ENCODE peak calls at places on chromosomes 11 and 22, in eight cellular contexts. J is GM12878, C is K562, R is HepG2, K is endothelial cell of umbilical vein, L is SK-N-SH, B is HCT116, I is H1. F is an unnamed sample.

GRCh38 chr11:104191124-104191523 is 27.2 kb upstream of the PDGFD start:
- DNase-seq in J (no peak), L (no peak), I (no peak), R (no peak), B (no peak), C (no peak), K (no peak), F (no peak)

GRCh38 chr11:13487661-13488030 is 8.2 kb downstream of the PTH start:
- DNase-seq in L (no peak), K (peak; percentile 16), B (peak; percentile 8), J (no peak), C (peak; percentile 52), I (no peak), R (peak; percentile 77), F (no peak)

GRCh38 chr11:75308986-75309385 is 42.5 kb downstream of the ARRB1 start:
- DNase-seq in R (no peak), C (no peak), K (no peak), I (no peak), B (no peak), J (no peak), L (no peak), F (no peak)

GRCh38 chr22:42716649-42717127 is 4.0 kb downstream of the A4GALT start:
- DNase-seq in R (no peak), J (peak; percentile 68), L (no peak), K (no peak), B (no peak), C (no peak), I (no peak), F (no peak)

GRCh38 chr11:74815966-74816365 is 67.3 kb downstream of the RNF169 start:
- DNase-seq in L (no peak), C (no peak), J (no peak), I (no peak), R (no peak), K (peak; percentile 57), B (no peak), F (no peak)

GRCh38 chr11:9861860-9862725 is 198.2 kb downstream of the SWAP70 start:
- DNase-seq in R (peak; percentile 64), I (no peak), K (peak; percentile 74), B (peak; percentile 31), L (peak; percentile 52), J (peak; percentile 31), C (peak; percentile 79), F (no peak)

GRCh38 chr22:42648368-42649260 is 578 bp downstream of the CYB5R3 start:
- DNase-seq in J (no peak), I (no peak), C (peak; percentile 56), K (peak; percentile 51), B (no peak), L (no peak), R (peak; percentile 82), F (no peak)

GRCh38 chr22:49449811-49450386 is 377.8 kb downstream of the BRD1 start:
- DNase-seq in R (no peak), J (no peak), I (no peak), C (no peak), K (no peak), B (no peak), L (no peak), F (no peak)

GRCh38 chr11:35477871-35478270 is 47.5 kb downstream of the PAMR1 start:
- DNase-seq in R (no peak), L (no peak), B (no peak), I (no peak), J (no peak), K (no peak), C (no peak), F (no peak)

GRCh38 chr22:20181194-20181931 is 30.5 kb upstream of the CCDC188 start:
- DNase-seq in B (no peak), C (no peak), K (no peak), R (no peak), I (no peak), J (no peak), L (no peak), F (no peak)

GRCh38 chr11:93073026-93073425 is 103.6 kb downstream of the MTNR1B start:
- DNase-seq in J (no peak), C (no peak), B (no peak), L (no peak), I (no peak), R (no peak), K (no peak), F (no peak)

GRCh38 chr22:42611076-42611475 is 3.6 kb downstream of the POLDIP3 start:
- DNase-seq in J (no peak), I (no peak), K (no peak), B (no peak), R (no peak), C (no peak), L (no peak), F (no peak)

GRCh38 chr11:61472868-61473267 is 35.7 kb upstream of the LRRC10B start:
- DNase-seq in C (no peak), L (no peak), B (no peak), R (no peak), K (no peak), J (no peak), I (no peak), F (no peak)

GRCh38 chr11:46335858-46336600 is 11.2 kb upstream of the DGKZ start:
- DNase-seq in C (no peak), I (no peak), R (no peak), B (no peak), L (no peak), K (no peak), J (no peak), F (no peak)

GRCh38 chr11:27757953-27758352 is 57.7 kb upstream of the BDNF start:
- DNase-seq in K (no peak), C (no peak), B (no peak), L (no peak), R (no peak), J (no peak), I (no peak), F (no peak)

GRCh38 chr22:50684986-50685385 is 12.4 kb downstream of the SHANK3 start:
- DNase-seq in R (no peak), K (peak; percentile 36), I (no peak), C (no peak), L (peak; percentile 13), B (no peak), J (no peak), F (no peak)

GRCh38 chr11:90738799-90739198 is 516.0 kb upstream of the CHORDC1 start:
- DNase-seq in B (no peak), I (no peak), C (no peak), R (no peak), K (no peak), L (no peak), J (no peak), F (no peak)

DNA sequence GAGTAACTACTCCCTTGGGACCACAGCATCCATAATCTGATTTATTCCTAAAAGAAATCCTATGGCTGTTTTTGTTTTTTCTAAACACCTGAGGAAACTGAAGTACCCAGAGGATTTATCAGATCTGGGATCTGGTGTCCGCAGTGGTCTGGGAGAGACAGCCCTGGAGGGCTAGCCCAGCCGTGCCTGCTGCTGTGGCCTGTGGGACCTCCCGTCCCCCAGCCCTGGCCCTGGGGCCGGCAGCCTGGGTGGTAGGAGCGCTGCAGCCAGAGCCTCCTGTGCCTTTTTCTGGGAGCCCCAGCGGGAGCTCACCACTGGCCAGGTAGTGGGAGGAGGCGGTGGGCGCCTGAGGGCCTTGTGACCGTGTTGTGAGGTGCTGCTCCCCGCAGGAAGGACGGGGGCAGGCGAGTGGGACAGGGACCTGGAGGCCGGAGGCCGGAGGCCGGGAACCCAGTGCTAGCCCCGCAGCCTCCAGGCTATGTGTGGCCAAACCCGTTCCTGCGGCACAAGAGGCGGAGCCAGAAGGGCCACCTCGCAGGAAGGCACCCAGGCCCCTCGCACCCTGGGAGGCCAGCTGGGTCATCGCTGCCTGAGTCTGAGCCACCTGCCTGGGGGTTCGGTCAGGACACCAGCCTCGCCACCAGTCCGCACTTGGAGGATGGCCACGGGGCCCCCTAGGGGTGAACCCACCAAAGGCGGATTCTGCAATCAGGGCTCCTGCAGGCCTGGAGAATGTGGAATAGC is 18.2 kb upstream of the C11orf96 start:
- DNase-seq in R (no peak), C (no peak), K (no peak), L (peak; percentile 55), I (no peak), B (no peak), J (no peak), F (no peak)
- H3K9ac ChIP-seq in R (no peak overlapping the region), C (no peak overlapping the region), K (no peak overlapping the region), L (no peak overlapping the region), I (no peak overlapping the region), B (no peak overlapping the region), J (no peak overlapping the region), F (no peak overlapping the region)

GRCh38 chr22:40387758-40388157 is 17.4 kb downstream of the SGSM3 start:
- DNase-seq in L (no peak), K (no peak), I (no peak), J (no peak), R (peak; percentile 55), B (no peak), C (no peak), F (no peak)

GRCh38 chr22:40388231-40388630 is 17.8 kb downstream of the SGSM3 start:
- DNase-seq in K (no peak), C (peak; percentile 66), I (no peak), R (no peak), L (no peak), J (no peak), B (no peak), F (no peak)

GRCh38 chr22:40383905-40384304 is 13.5 kb downstream of the SGSM3 start:
- DNase-seq in B (no peak), L (no peak), R (no peak), I (no peak), K (no peak), C (peak; percentile 76), J (no peak), F (no peak)

GRCh38 chr22:40381461-40381860 is 11.1 kb downstream of the SGSM3 start:
- DNase-seq in C (no peak), L (no peak), I (no peak), K (no peak), J (no peak), R (no peak), B (no peak), F (no peak)

GRCh38 chr22:40385041-40385782 is 14.8 kb downstream of the SGSM3 start:
- DNase-seq in B (no peak), J (no peak), K (no peak), R (no peak), I (no peak), L (no peak), C (no peak), F (no peak)
- TF ChIP-seq POLR2AphosphoS5 in B (no peak), J (no peak), K (no peak), R (no peak), I (no peak), L (no peak), C (no peak), F (no peak)

DNA sequence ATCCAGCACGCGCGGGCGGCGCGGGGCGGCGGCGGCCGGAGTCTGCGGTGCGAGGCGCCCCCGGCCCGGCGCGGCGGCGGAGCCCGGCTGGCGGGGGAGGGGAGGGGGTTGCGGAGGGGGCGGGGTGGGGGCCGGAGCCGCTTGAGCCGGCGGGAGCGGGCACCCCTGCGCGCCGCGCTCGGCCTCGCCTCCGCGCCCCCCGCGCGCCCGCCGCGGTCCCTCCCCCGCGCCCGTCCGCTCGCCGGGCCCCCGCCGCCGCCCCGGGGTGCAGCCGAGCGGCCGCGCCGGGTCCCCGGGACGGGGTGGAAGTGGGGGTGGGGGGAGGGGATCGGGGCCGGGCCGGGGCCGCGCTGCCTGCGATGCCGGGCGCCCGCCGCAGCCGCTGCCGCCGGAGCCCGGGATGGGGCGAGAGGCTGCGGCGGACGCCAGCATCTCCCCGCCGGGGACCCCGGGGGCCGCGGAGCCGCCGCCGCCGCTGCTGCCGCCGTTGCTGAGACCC is 284 bp downstream of the MGAT3 start:
- DNase-seq in L (peak; percentile 82), B (no peak), K (no peak), R (no peak), J (no peak), I (no peak), C (no peak), F (no peak)
- H3K4me3 ChIP-seq in L (no peak overlapping the region), B (no peak overlapping the region), K (no peak overlapping the region), R (no peak overlapping the region), J (peak overlapping the region; percentile 86), I (peak overlapping the region; percentile 53), C (peak overlapping the region; percentile 59), F (peak overlapping the region; percentile 87)

GRCh38 chr22:44289429-44290171 is 23.2 kb downstream of the SHISAL1 start:
- DNase-seq in R (no peak), J (no peak), L (peak; percentile 67), I (no peak), B (no peak), K (no peak), C (no peak), F (no peak)
- H3K9ac ChIP-seq in R (no peak overlapping the region), J (no peak overlapping the region), L (no peak overlapping the region), I (no peak overlapping the region), B (no peak overlapping the region), K (no peak overlapping the region), C (no peak overlapping the region), F (no peak overlapping the region)